ENCODE peak calls at places on chromosome 18, in nine cellular contexts. Y, U, R, G, S, W, T, V and I are unnamed samples.

GRCh38 chr18:78922856-78923255 is 56.8 kb upstream of the SALL3 start:
- DNase-seq in Y (no peak), U (no peak), R (no peak), G (no peak), S (no peak), W (no peak), T (no peak), V (no peak), I (no peak)

GRCh38 chr18:29488617-29489016 is 1311.7 kb upstream of the CDH2 start:
- DNase-seq in Y (no peak), U (no peak), R (peak), G (no peak), S (no peak), W (no peak), T (no peak), V (no peak), I (no peak)

GRCh38 chr18:52174220-52174619 is 165.8 kb upstream of the DCC start:
- DNase-seq in Y (no peak), U (no peak), R (no peak), G (no peak), S (no peak), W (no peak), T (no peak), V (no peak), I (no peak)

GRCh38 chr18:35982404-35983114 is 10.1 kb downstream of the RMP24 start:
- DNase-seq in Y (no peak), U (no peak), R (peak), G (peak), S (no peak), W (no peak), T (peak), V (no peak), I (peak)

GRCh38 chr18:74742573-74742972 is 144.9 kb downstream of the ZNF407 start:
- DNase-seq in Y (no peak), U (no peak), R (no peak), G (peak), S (no peak), W (no peak), T (no peak), V (no peak), I (peak)

GRCh38 chr18:13620818-13621445 is 105.4 kb downstream of the FAM210A start:
- DNase-seq in Y (no peak), U (no peak), R (no peak), G (no peak), S (no peak), W (no peak), T (no peak), V (no peak), I (no peak)

GRCh38 chr18:56009451-56009850 is 421.5 kb upstream of the TCF4 start:
- DNase-seq in Y (no peak), U (no peak), R (no peak), G (no peak), S (no peak), W (no peak), T (no peak), V (no peak), I (no peak)

GRCh38 chr18:36460324-36460850 is 162.9 kb downstream of the FHOD3 start:
- DNase-seq in Y (no peak), U (no peak), R (no peak), G (no peak), S (no peak), W (no peak), T (no peak), V (no peak), I (no peak)

GRCh38 chr18:33495278-33495677 is 54.8 kb upstream of the CCDC178 start:
- DNase-seq in Y (no peak), U (peak), R (peak), G (peak), S (no peak), W (no peak), T (no peak), V (no peak), I (peak)

GRCh38 chr18:62957885-62958472 is 242.6 kb downstream of the PHLPP1 start:
- DNase-seq in Y (no peak), U (peak), R (peak), G (no peak), S (peak), W (no peak), T (no peak), V (no peak), I (peak)

GRCh38 chr18:74012954-74013630 is 134.5 kb downstream of the FBXO15 start:
- DNase-seq in Y (no peak), U (no peak), R (peak), G (peak), S (no peak), W (no peak), T (no peak), V (no peak), I (peak)

GRCh38 chr18:42644729-42645131 is 470.8 kb downstream of the RIT2 start:
- DNase-seq in Y (no peak), U (no peak), R (peak), G (peak), S (no peak), W (no peak), T (no peak), V (no peak), I (no peak)

GRCh38 chr18:70015127-70015526 is 67.5 kb upstream of the CD226 start:
- DNase-seq in Y (no peak), U (no peak), R (no peak), G (no peak), S (no peak), W (no peak), T (no peak), V (no peak), I (peak)

GRCh38 chr18:13614701-13615288 is 111.6 kb downstream of the FAM210A start:
- DNase-seq in Y (no peak), U (no peak), R (no peak), G (no peak), S (no peak), W (no peak), T (no peak), V (no peak), I (no peak)

GRCh38 chr18:79540161-79540913 is 139.3 kb upstream of the CTDP1 start:
- DNase-seq in Y (no peak), U (peak), R (peak), G (no peak), S (no peak), W (no peak), T (no peak), V (no peak), I (no peak)

GRCh38 chr18:56789889-56790180 is 138.7 kb downstream of the WDR7 start:
- DNase-seq in Y (no peak), U (no peak), R (no peak), G (no peak), S (no peak), W (no peak), T (no peak), V (no peak), I (no peak)

GRCh38 chr18:52499646-52500045 is 159.6 kb downstream of the DCC start:
- DNase-seq in Y (no peak), U (no peak), R (no peak), G (no peak), S (no peak), W (no peak), T (no peak), V (no peak), I (peak)

GRCh38 chr18:76351961-76352581 is 143.0 kb downstream of the ZNF516 start:
- DNase-seq in Y (no peak), U (peak), R (peak), G (peak), S (no peak), W (peak), T (peak), V (peak), I (peak)

GRCh38 chr18:44241041-44241440 is 439.6 kb upstream of the SETBP1 start:
- DNase-seq in Y (no peak), U (no peak), R (no peak), G (no peak), S (no peak), W (no peak), T (no peak), V (no peak), I (no peak)

GRCh38 chr18:55856191-55856590 is 268.2 kb upstream of the TCF4 start:
- DNase-seq in Y (no peak), U (peak), R (peak), G (peak), S (no peak), W (peak), T (peak), V (no peak), I (peak)

GRCh38 chr18:34121157-34121807 is 103.4 kb downstream of the NOL4 start:
- DNase-seq in Y (no peak), U (no peak), R (peak), G (peak), S (no peak), W (no peak), T (no peak), V (no peak), I (peak)

GRCh38 chr18:28114472-28114871 is 62.5 kb downstream of the CDH2 start:
- DNase-seq in Y (no peak), U (no peak), R (peak), G (peak), S (no peak), W (no peak), T (no peak), V (no peak), I (peak)

GRCh38 chr18:37538526-37539205 is 26.9 kb downstream of the CELF4 start:
- DNase-seq in Y (no peak), U (no peak), R (no peak), G (no peak), S (no peak), W (no peak), T (no peak), V (no peak), I (no peak)

GRCh38 chr18:28109781-28110460 is 67.0 kb downstream of the CDH2 start:
- DNase-seq in Y (no peak), U (no peak), R (peak), G (peak), S (no peak), W (no peak), T (no peak), V (no peak), I (no peak)

GRCh38 chr18:77167276-77167675 is 34.7 kb upstream of the MBP start:
- DNase-seq in Y (no peak), U (no peak), R (no peak), G (no peak), S (no peak), W (no peak), T (no peak), V (no peak), I (peak)

GRCh38 chr18:46366977-46367376 is 262.8 kb downstream of the HAUS1 start:
- DNase-seq in Y (no peak), U (no peak), R (no peak), G (no peak), S (no peak), W (no peak), T (no peak), V (no peak), I (no peak)

GRCh38 chr18:12366379-12366778 is 10.6 kb downstream of the AFG3L2 start:
- DNase-seq in Y (no peak), U (no peak), R (no peak), G (no peak), S (no peak), W (no peak), T (no peak), V (no peak), I (no peak)

GRCh38 chr18:73975266-73975665 is 172.4 kb downstream of the FBXO15 start:
- DNase-seq in Y (no peak), U (no peak), R (no peak), G (peak), S (no peak), W (no peak), T (no peak), V (no peak), I (peak)

GRCh38 chr18:9689253-9689652 is 18.8 kb upstream of the RAB31 start:
- DNase-seq in Y (no peak), U (no peak), R (no peak), G (no peak), S (no peak), W (no peak), T (no peak), V (no peak), I (no peak)

GRCh38 chr18:9684901-9685738 is 23.0 kb upstream of the RAB31 start:
- DNase-seq in Y (no peak), U (no peak), R (peak), G (peak), S (no peak), W (no peak), T (no peak), V (no peak), I (peak)

GRCh38 chr18:9690418-9691178 is 17.5 kb upstream of the RAB31 start:
- DNase-seq in Y (no peak), U (no peak), R (no peak), G (no peak), S (no peak), W (no peak), T (no peak), V (no peak), I (peak)

GRCh38 chr18:9691235-9691634 is 16.9 kb upstream of the RAB31 start:
- DNase-seq in Y (no peak), U (no peak), R (no peak), G (no peak), S (no peak), W (no peak), T (no peak), V (no peak), I (no peak)

DNA sequence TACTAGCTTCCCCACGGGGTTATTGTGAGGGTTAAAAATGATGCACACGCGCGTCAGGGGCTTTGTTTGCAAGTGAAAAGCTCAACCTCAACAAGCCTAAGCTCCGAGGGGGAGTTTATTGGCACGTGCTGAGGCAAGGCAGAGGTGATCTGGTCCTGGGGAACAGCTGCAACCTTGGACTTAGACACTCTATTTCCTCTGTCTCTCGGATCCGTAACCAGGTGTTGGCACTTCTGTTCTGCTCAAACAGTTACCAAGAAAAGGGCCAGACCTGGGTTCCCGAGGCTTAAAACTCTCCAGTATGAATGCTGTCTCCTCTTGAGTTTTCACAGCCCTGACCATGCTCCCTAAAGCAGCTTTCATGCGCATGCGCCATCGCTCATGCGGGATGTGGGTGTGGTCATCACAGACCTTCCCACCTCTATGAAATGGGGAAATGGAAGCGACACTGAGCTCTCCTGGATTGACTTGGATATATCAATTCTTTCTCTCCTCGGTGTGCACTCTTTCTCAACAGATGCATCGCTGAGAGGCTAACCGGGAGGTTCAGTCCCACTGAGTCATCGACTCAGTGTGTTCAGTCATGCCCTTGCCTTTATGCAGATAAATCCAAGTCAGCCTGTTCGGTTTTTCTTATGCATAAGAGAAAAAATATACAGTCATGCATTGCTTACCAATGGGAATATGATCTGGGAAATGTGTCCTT is 19.9 kb upstream of the RAB31 start:
- DNase-seq in Y (no peak), U (no peak), R (peak), G (peak), S (no peak), W (no peak), T (no peak), V (no peak), I (peak)
- TF ChIP-seq CTCF in Y (no peak), U (no peak), R (no peak), G (no peak), S (no peak), W (no peak), T (no peak), V (no peak), I (no peak)

DNA sequence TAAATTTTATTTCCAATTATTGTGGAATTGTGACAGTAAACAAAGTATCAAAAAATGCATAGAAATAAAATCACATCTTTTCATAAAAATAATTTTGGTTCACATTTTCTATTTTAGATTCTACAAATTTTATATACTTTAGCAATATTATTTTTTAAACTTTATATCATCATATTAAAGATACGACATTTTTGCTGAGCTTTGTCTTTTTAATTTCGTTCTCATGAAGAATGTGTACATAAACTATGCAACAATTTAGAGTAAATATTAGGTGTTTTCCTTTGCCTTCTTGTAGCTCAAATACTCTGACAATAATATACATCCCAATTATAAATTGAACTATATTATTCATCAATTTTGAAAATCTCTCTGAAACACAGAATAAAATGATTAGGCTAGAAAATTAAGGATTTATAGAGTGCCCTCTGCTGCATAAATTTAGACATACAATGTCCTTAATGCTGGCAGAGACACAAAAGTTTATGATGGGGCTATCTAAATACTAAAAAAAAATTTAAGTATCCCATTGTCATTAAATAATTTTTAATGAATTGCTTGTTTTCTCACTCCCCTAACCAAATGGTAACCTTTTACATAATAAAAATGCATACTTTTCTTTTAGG is 45.7 kb downstream of the CCDC102B start:
- DNase-seq in Y (no peak), U (no peak), R (peak), G (peak), S (no peak), W (no peak), T (no peak), V (no peak), I (peak)
- TF ChIP-seq CTCF in Y (no peak), U (no peak), R (peak), G (peak), S (peak), W (no peak), T (peak), V (no peak), I (peak)

DNA sequence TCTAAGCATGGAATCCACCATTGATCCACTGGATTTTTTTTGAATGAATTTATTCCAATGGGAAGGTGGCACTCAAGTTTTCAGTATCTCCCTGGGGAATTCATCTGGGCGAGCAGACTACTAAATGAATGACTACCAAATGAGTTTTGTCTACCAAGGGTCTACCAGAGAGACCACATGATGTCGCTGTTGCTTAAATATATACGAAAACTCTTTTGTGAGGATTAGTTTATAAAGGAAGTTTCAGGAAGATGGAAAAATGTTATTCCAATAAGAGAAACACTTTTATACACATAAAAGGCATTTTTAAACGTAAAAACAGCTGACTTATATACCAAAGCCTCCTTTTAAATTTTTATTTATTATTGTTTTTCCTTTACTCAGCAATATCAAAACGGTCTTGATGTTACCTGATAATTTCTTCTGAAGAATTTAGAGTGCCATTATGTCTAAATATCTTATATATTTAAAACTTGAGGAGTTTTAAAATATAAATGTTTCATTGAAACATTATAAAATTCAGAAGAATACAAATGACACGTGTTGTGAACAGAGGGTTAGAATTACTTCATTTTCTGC is 139.7 kb downstream of the HRH4 start:
- DNase-seq in Y (no peak), U (no peak), R (peak), G (peak), S (peak), W (no peak), T (peak), V (no peak), I (peak)
- TF ChIP-seq CTCF in Y (peak), U (peak), R (peak), G (peak), S (peak), W (peak), T (peak), V (peak), I (peak)

GRCh38 chr18:48229445-48230052 is 179.6 kb downstream of the ZBTB7C start:
- DNase-seq in Y (no peak), U (no peak), R (no peak), G (no peak), S (no peak), W (no peak), T (no peak), V (no peak), I (no peak)

GRCh38 chr18:48227206-48227605 is 182.0 kb downstream of the ZBTB7C start:
- DNase-seq in Y (no peak), U (no peak), R (peak), G (no peak), S (no peak), W (no peak), T (no peak), V (no peak), I (no peak)

GRCh38 chr18:48228841-48229240 is 180.3 kb downstream of the ZBTB7C start:
- DNase-seq in Y (no peak), U (no peak), R (no peak), G (no peak), S (no peak), W (no peak), T (no peak), V (no peak), I (no peak)

GRCh38 chr18:48228301-48228715 is 180.9 kb downstream of the ZBTB7C start:
- DNase-seq in Y (no peak), U (no peak), R (peak), G (no peak), S (no peak), W (no peak), T (no peak), V (peak), I (peak)

GRCh38 chr18:48230459-48231113 is 178.6 kb downstream of the ZBTB7C start:
- DNase-seq in Y (no peak), U (peak), R (peak), G (peak), S (peak), W (peak), T (peak), V (peak), I (peak)
- TF ChIP-seq CTCF in Y (peak), U (peak), R (peak), G (peak), S (peak), W (peak), T (peak), V (no peak), I (peak)